ENCODE peak calls at places on chromosomes 16 and 17, in four cellular contexts. F, V, H and E are unnamed samples.

GRCh38 chr16:47285001-47285400 is 141.3 kb upstream of the NETO2 start:
- DNase-seq in F (no peak), V (no peak), H (no peak), E (no peak)

GRCh38 chr17:68539536-68540469 is 27.6 kb downstream of the PRKAR1A start:
- DNase-seq in F (peak), V (peak), H (no peak), E (peak)

GRCh38 chr17:64155090-64155630 is 25.2 kb upstream of the ERN1 start:
- DNase-seq in F (no peak), V (no peak), H (no peak), E (no peak)

GRCh38 chr17:5770556-5771270 is 186.4 kb upstream of the NLRP1 start:
- DNase-seq in F (no peak), V (no peak), H (no peak), E (no peak)

GRCh38 chr16:2856061-2856670 is 1.8 kb downstream of the PRSS22 start:
- DNase-seq in F (peak), V (no peak), H (peak), E (no peak)

GRCh38 chr17:61127960-61128359 is 271.7 kb upstream of the TBX2 start:
- DNase-seq in F (no peak), V (no peak), H (no peak), E (peak)

GRCh38 chr17:33945641-33946546 is 309.2 kb upstream of the CCL2 start:
- DNase-seq in F (no peak), V (no peak), H (no peak), E (no peak)

GRCh38 chr17:32187276-32187675 is 45.0 kb downstream of the RHOT1 start:
- DNase-seq in F (peak), V (no peak), H (no peak), E (peak)

GRCh38 chr17:60060474-60060873 is 18.2 kb downstream of the HEATR6 start:
- DNase-seq in F (no peak), V (no peak), H (no peak), E (no peak)

GRCh38 chr17:79137015-79137770 is 62.6 kb downstream of the ENGASE start:
- DNase-seq in F (no peak), V (no peak), H (no peak), E (no peak)

GRCh38 chr17:78668847-78669246 is 91.7 kb upstream of the DNAH17 start:
- DNase-seq in F (no peak), V (no peak), H (no peak), E (no peak)

GRCh38 chr16:85663891-85664321 is 24.8 kb downstream of the GINS2 start:
- DNase-seq in F (no peak), V (peak), H (no peak), E (no peak)

GRCh38 chr17:9419932-9420453 is 155.6 kb downstream of the STX8 start:
- DNase-seq in F (no peak), V (no peak), H (no peak), E (no peak)

GRCh38 chr17:27596571-27597187 is 34.3 kb upstream of the LGALS9 start:
- DNase-seq in F (no peak), V (no peak), H (peak), E (no peak)

GRCh38 chr16:67268136-67268579 is 11.2 kb upstream of the PLEKHG4 start:
- DNase-seq in F (peak), V (no peak), H (no peak), E (peak)

GRCh38 chr17:72890711-72891110 is 201.8 kb downstream of the SLC39A11 start:
- DNase-seq in F (peak), V (no peak), H (no peak), E (peak)

GRCh38 chr17:72984145-72984924 is 108.2 kb downstream of the SLC39A11 start:
- DNase-seq in F (peak), V (no peak), H (no peak), E (peak)

GRCh38 chr16:502179-502943 is 25.2 kb upstream of the CAPN15 start:
- DNase-seq in F (no peak), V (no peak), H (no peak), E (no peak)

GRCh38 chr16:23803591-23804123 is 32.1 kb upstream of the PRKCB start:
- DNase-seq in F (peak), V (no peak), H (peak), E (peak)

GRCh38 chr16:12815361-12815760 is 11.7 kb upstream of the CPPED1 start:
- DNase-seq in F (no peak), V (no peak), H (no peak), E (peak)

GRCh38 chr17:45104029-45104428 is 28.3 kb downstream of the PLCD3 start:
- DNase-seq in F (no peak), V (no peak), H (no peak), E (no peak)

GRCh38 chr16:77416939-77417480 is 17.8 kb downstream of the ADAMTS18 start:
- DNase-seq in F (no peak), V (no peak), H (no peak), E (no peak)

GRCh38 chr17:21129023-21129681 is 2.4 kb downstream of the DHRS7B start:
- DNase-seq in F (peak), V (no peak), H (peak), E (peak)

GRCh38 chr17:61144137-61144536 is 255.5 kb upstream of the TBX2 start:
- DNase-seq in F (no peak), V (no peak), H (no peak), E (no peak)

GRCh38 chr17:3968017-3968416 is 3.8 kb upstream of the ATP2A3 start:
- DNase-seq in F (no peak), V (no peak), H (no peak), E (no peak)

GRCh38 chr17:27303734-27304133 is 9.8 kb downstream of the WSB1 start:
- DNase-seq in F (no peak), V (no peak), H (no peak), E (no peak)

GRCh38 chr17:50499270-50499669 is 9.0 kb upstream of the MYCBPAP start:
- DNase-seq in F (no peak), V (no peak), H (no peak), E (no peak)

GRCh38 chr17:50501054-50501453 is 7.2 kb upstream of the MYCBPAP start:
- DNase-seq in F (peak), V (no peak), H (peak), E (peak)

GRCh38 chr17:50495918-50496317 is 12.3 kb upstream of the MYCBPAP start:
- DNase-seq in F (peak), V (no peak), H (no peak), E (no peak)

GRCh38 chr17:50499722-50500121 is 8.5 kb upstream of the MYCBPAP start:
- DNase-seq in F (no peak), V (no peak), H (no peak), E (no peak)

GRCh38 chr17:50498021-50498874 is 10.0 kb upstream of the MYCBPAP start:
- DNase-seq in F (peak), V (no peak), H (no peak), E (no peak)
- TF ChIP-seq CTCF in F (no peak), V (no peak), H (no peak), E (no peak)

GRCh38 chr17:62800580-62800979 is 7.5 kb downstream of the MARCHF10 start:
- DNase-seq in F (peak), V (no peak), H (no peak), E (peak)
- H3K4me3 ChIP-seq in F (peak), V (no peak), H (no peak), E (no peak)

GRCh38 chr17:74305865-74306654 is 20.0 kb upstream of the KIF19 start:
- DNase-seq in F (peak), V (no peak), H (no peak), E (no peak)
- TF ChIP-seq CTCF in F (peak), V (no peak), H (no peak), E (no peak)

GRCh38 chr16:54280751-54281150 is 5.8 kb downstream of the IRX3 start:
- DNase-seq in F (no peak), V (no peak), H (no peak), E (peak)

GRCh38 chr16:54281535-54282201 is 4.9 kb downstream of the IRX3 start:
- DNase-seq in F (no peak), V (no peak), H (no peak), E (no peak)

GRCh38 chr16:54283735-54284318 is 2.8 kb downstream of the IRX3 start:
- DNase-seq in F (no peak), V (no peak), H (no peak), E (no peak)

GRCh38 chr16:54282923-54283734 is 3.5 kb downstream of the IRX3 start:
- DNase-seq in F (no peak), V (no peak), H (no peak), E (no peak)

GRCh38 chr16:54282202-54282922 is 4.2 kb downstream of the IRX3 start:
- DNase-seq in F (peak), V (no peak), H (peak), E (peak)
- H3K4me3 ChIP-seq in F (no peak), V (no peak), H (no peak), E (no peak)

GRCh38 chr17:14297161-14297851 is 3.6 kb upstream of the HS3ST3B1 start:
- DNase-seq in F (peak), V (peak), H (peak), E (peak)
- TF ChIP-seq CTCF in F (peak), V (no peak), H (peak), E (peak)

GRCh38 chr16:1642753-1643152 is 30.6 kb downstream of the CRAMP1 start:
- DNase-seq in F (no peak), V (no peak), H (no peak), E (no peak)
- H3K4me3 ChIP-seq in F (no peak), V (no peak), H (no peak), E (no peak)

DNA sequence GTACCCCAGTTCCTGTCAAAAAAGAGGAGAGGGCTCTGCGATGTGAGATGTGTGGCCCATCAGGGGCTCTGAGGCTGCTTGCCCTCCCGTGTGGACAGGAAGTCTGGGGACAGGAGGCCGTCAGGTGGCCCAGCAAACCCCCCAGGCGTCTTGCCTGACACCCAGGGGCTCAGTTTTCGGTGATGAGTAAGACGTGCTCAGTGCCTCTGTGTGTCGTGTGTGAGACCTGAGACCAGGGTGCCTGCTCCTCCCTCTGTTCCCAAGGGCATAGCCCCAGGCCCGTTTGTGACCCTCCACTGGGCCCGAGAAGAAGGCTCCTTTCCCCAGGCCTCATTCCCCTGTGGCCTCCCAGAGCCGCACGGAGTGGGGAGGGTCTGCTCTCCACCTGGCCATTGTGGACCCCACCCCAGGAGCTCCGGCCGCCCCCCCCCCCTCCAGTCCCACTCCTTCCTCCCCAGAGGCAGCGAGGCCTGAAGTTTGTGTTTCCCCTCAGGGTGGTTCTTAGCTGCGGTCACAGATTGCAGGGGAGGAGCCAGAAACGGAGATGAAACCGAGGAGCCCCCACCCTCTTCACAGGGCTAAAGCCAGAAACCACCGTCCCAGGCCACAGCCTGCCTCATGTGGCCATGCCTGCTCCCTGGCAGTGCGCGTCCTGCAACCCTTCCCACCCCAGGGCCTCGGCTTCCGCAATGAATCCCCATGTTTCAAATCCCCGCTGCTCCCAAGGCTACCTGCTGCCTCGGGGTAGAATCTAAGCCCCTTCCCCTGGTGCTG is 4.9 kb upstream of the ACTG1 start:
- DNase-seq in F (no peak), V (no peak), H (no peak), E (no peak)
- TF ChIP-seq CTCF in F (no peak), V (no peak), H (no peak), E (no peak)

GRCh38 chr16:30510392-30510938 is 15.9 kb downstream of the ZNF768 start:
- DNase-seq in F (no peak), V (no peak), H (no peak), E (no peak)
- H3K4me3 ChIP-seq in F (no peak), V (no peak), H (no peak), E (no peak)

DNA sequence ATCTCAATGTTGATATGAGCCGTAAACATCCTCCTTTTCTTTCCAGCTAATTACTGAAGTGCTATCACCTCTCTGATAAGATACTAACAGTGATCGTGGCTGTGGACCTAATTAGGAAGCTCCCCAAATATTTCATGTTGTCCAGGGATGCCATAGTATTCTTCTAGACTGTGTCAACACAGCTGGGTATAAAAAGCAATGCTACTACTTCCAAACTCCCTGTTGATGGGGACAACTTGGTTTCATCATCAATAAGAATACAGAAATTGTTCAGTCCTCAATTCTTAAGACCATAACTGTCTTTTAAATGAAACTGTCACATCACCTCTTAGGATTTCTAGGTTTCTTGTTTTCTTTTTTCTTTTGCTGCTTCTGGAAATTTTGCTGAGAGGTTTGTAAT is 530.6 kb downstream of the TOX3 start:
- DNase-seq in F (no peak), V (no peak), H (no peak), E (no peak)
- TF ChIP-seq CTCF in F (no peak), V (no peak), H (no peak), E (no peak)

DNA sequence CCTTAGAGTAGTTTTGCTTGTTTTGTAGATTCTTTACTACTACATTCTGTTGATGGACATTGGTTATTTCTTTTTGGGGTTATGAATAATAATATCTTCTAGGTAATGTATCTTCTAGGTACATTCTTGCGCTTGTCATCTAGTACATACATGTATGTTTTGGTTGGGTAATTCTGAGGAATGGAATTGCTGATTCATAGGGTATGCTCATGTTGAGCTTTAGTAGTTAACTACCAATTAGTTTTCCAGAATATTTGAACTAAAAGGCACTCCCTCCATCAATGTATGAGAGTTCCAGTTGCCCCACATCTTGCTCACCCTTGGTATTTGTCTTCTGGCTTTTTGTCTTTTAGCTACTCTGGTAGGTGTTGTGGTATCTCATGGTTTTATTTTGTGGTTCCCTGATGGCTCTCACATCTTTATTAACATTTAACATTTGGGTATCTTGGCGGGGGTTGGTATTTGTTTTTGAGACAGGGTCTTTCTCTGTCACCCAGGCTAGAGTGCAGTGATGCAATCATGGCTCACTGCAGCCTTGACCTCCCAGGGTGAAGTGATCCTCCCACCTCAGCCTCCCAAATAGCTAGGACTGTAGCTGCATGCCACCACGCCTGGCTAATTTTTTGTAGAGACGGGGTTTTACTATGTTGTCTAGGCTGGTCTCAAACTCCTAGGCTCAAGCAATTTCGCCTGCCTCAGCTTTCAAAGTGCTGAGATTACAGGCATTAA is 47.1 kb downstream of the SLC6A4 start:
- DNase-seq in F (no peak), V (no peak), H (no peak), E (no peak)
- H3K4me3 ChIP-seq in F (no peak), V (no peak), H (no peak), E (no peak)